ENCODE peak calls at places on chromosomes 16 and 17, in eight cellular contexts. Z is GM23338, X is stomach, P is endothelial cell of umbilical vein, J is SK-N-SH, Q is K562, W is sigmoid colon, U is prostate gland. G is an unnamed sample.
A peak's percentile ranks its signal among the peaks of the same experiment; 100 is the strongest.

GRCh38 chr17:42844761-42845555 is 578 bp downstream of the AOC2 start:
- DNase-seq in Z (no peak), X (no peak), P (no peak), J (no peak), Q (no peak), W (no peak), U (no peak), G (no peak)

GRCh38 chr17:10116676-10117075 is 81.7 kb downstream of the GAS7 start:
- DNase-seq in Z (no peak), X (no peak), P (no peak), J (no peak), Q (no peak), W (no peak), U (no peak), G (no peak)

GRCh38 chr17:6667516-6667915 is 16.0 kb downstream of the C17orf100 start:
- DNase-seq in Z (no peak), X (no peak), P (no peak), J (no peak), Q (no peak), W (no peak), U (no peak), G (no peak)

GRCh38 chr17:71071837-71072236 is 902.5 kb downstream of the KCNJ2 start:
- DNase-seq in Z (no peak), X (no peak), P (no peak), J (peak; percentile 5), Q (no peak), W (no peak), U (no peak), G (no peak)

GRCh38 chr17:63911041-63911635 is at the start of gene CSHL1:
- DNase-seq in Z (peak; percentile 16), X (no peak), P (no peak), J (no peak), Q (no peak), W (no peak), U (no peak), G (no peak)

GRCh38 chr16:78292726-78293380 is 193.4 kb downstream of the WWOX start:
- DNase-seq in Z (no peak), X (no peak), P (no peak), J (no peak), Q (no peak), W (no peak), U (no peak), G (peak; percentile 33)

GRCh38 chr16:65727534-65728137 is 605.8 kb upstream of the CDH11 start:
- DNase-seq in Z (no peak), X (no peak), P (no peak), J (no peak), Q (no peak), W (no peak), U (no peak), G (no peak)

GRCh38 chr16:66551362-66551761 is 1.0 kb upstream of the CKLF start:
- DNase-seq in Z (peak; percentile 65), X (no peak), P (peak; percentile 24), J (peak; percentile 64), Q (peak; percentile 53), W (no peak), U (no peak), G (peak; percentile 73)

GRCh38 chr17:2453865-2454264 is 53.0 kb upstream of the MNT start:
- DNase-seq in Z (no peak), X (no peak), P (no peak), J (no peak), Q (no peak), W (no peak), U (no peak), G (no peak)

GRCh38 chr16:61665512-61665911 is 370.7 kb downstream of the CDH8 start:
- DNase-seq in Z (no peak), X (no peak), P (no peak), J (no peak), Q (no peak), W (no peak), U (no peak), G (no peak)

GRCh38 chr16:27174007-27174406 is 29.3 kb upstream of the KDM8 start:
- DNase-seq in Z (no peak), X (no peak), P (no peak), J (peak; percentile 52), Q (no peak), W (no peak), U (peak; percentile 63), G (peak; percentile 37)

GRCh38 chr16:27171584-27171983 is 31.7 kb upstream of the KDM8 start:
- DNase-seq in Z (no peak), X (no peak), P (no peak), J (no peak), Q (no peak), W (no peak), U (no peak), G (no peak)

GRCh38 chr16:27177031-27177774 is 26.1 kb upstream of the KDM8 start:
- DNase-seq in Z (no peak), X (no peak), P (peak; percentile 52), J (no peak), Q (no peak), W (no peak), U (no peak), G (no peak)

GRCh38 chr16:27175888-27176287 is 27.4 kb upstream of the KDM8 start:
- DNase-seq in Z (peak; percentile 21), X (no peak), P (no peak), J (no peak), Q (peak; percentile 55), W (no peak), U (no peak), G (no peak)

DNA sequence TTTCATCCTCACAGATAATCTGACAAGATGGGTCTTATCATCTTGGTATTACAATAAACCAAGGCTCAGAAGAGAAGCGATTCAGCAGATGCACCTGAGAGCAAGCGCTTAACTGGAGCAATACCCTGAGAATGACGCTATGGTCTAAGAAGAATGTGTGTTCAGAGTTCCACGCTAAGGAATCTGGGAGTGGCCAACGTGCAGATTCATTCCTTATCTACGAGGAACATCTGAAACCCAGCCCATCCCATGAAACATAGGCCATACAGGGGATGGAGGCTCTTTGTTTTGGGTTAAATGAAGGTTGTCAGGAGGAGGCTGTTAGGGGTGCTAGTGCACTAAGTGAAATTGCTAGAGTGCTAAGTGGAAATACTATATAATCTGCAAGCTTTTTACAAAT is 28.5 kb upstream of the KDM8 start:
- DNase-seq in Z (no peak), X (no peak), P (no peak), J (no peak), Q (peak; percentile 43), W (no peak), U (no peak), G (no peak)
- TF ChIP-seq CTCF in Z (no peak), X (no peak), P (no peak), J (no peak), Q (no peak), W (no peak), U (no peak), G (no peak)

DNA sequence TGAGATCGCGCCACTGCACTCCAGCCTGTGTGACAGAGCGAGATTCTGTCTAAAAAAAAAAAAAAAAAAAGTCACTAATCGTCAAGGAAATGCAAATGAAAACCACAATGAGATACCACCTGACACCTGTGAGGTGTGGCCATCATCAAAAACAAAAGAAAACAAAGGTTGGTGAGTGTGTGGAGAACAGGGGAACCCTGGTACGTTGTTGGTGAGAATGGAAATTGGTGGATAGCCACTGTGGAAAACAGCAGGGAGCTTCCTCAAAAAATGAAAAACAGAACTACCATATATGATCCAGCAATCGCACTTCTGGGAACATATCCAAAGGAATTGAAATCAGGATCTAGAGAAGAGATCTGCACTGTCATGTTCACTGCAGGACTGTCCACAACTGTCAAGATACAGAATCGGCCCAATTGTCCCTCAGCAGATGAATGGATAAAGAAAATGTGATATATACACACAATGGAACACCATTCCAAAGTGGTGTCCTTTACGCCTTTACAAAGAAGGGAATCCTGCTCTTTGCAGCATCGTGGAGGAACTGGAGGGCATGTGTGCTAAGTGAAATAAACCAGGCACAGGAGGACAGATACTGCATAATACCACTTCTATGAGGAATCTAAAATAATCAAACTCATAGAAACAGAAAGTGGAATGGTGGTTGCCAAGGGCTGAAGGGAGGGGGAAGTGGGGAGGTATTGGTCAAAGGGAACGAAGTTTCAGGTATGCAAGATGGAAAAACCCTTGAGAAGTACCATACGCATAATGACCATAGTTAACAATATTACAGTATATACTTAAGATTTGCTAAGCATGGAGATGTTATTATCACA is 63.5 kb upstream of the PLCG2 start:
- DNase-seq in Z (no peak), X (no peak), P (no peak), J (no peak), Q (no peak), W (no peak), U (no peak), G (no peak)
- TF ChIP-seq POLR2AphosphoS5 in Z (no peak), X (no peak), P (no peak), J (no peak), Q (no peak), W (peak; percentile 23), U (no peak), G (no peak)

DNA sequence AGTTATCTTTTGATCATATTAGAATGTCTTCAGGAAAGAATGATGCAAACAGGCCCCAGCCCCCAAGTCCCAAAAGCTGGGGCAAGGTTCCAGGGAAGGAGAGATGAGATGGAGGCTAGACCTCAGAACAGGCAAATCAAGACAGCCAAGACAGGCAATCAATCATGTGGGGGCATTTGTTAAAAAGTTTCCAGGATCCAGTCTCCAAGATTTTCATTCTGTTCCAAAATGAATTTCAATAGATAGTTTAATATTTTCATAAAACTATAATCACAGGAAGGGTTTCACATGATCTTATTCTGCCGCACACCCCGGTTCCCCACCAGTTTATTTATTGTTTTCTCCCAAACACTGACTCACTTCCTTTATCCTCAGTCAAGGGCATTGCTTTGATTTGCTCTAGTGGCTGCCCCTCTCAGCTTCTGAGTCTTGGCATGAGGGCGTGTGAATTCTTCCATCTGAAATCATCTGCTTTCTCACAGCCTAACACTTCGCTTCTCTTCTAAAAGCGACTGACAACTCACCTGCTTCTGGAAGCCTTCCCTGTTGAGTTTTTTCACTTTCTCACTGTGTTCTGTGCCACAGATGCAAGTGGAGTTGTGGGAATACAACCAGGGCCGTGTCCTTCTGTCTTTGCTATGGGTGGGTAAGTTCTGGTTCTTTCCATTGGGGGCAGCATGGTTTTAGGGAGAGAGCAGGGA is 12.2 kb upstream of the TERF2 start:
- DNase-seq in Z (peak; percentile 83), X (no peak), P (peak; percentile 90), J (peak; percentile 61), Q (no peak), W (no peak), U (no peak), G (peak; percentile 29)
- TF ChIP-seq CTCF in Z (peak; percentile 72), X (peak; percentile 36), P (peak; percentile 76), J (peak; percentile 72), Q (peak; percentile 53), W (peak; percentile 35), U (no peak), G (peak; percentile 50)

GRCh38 chr16:11134722-11135121 is 121.3 kb downstream of the SOCS1 start:
- DNase-seq in Z (no peak), X (no peak), P (no peak), J (no peak), Q (no peak), W (no peak), U (no peak), G (no peak)

GRCh38 chr16:11130978-11131665 is 124.9 kb downstream of the SOCS1 start:
- DNase-seq in Z (no peak), X (no peak), P (no peak), J (no peak), Q (no peak), W (peak; percentile 62), U (no peak), G (no peak)

GRCh38 chr16:11135167-11135973 is 120.6 kb downstream of the SOCS1 start:
- DNase-seq in Z (no peak), X (no peak), P (no peak), J (no peak), Q (no peak), W (no peak), U (no peak), G (peak; percentile 69)

GRCh38 chr16:11131706-11132105 is 124.3 kb downstream of the SOCS1 start:
- DNase-seq in Z (no peak), X (no peak), P (no peak), J (peak; percentile 36), Q (no peak), W (peak; percentile 73), U (no peak), G (no peak)

GRCh38 chr16:11133344-11133921 is 122.6 kb downstream of the SOCS1 start:
- DNase-seq in Z (no peak), X (peak; percentile 94), P (peak; percentile 83), J (no peak), Q (peak; percentile 71), W (peak; percentile 95), U (peak; percentile 79), G (peak; percentile 89)
- TF ChIP-seq POLR2AphosphoS5 in Z (no peak), X (peak; percentile 64), P (peak; percentile 49), J (peak; percentile 47), Q (no peak), W (peak; percentile 36), U (peak; percentile 90), G (peak; percentile 41)

G was measured in upper lobe of left lung.